ENCODE peak calls at places on chromosomes 1 and 21, in six cellular contexts. One of them, this sample, is unnamed.

GRCh38 chr1:152141971-152142584 is 16.9 kb downstream of the RPTN start:
- DNase-seq in endothelial cell: peak; percentile 61
- DNase-seq in GM12891: no peak
- DNase-seq in ovary: peak; percentile 35
- DNase-seq in osteocyte: no peak
- DNase-seq in stimulated activated CD8-positive, alpha-beta memory T cell treated with anti-CD3 and anti-CD28 coated beads, Interleukin-15, amount 100 ng/mL, for 24 hours: no peak
- DNase-seq in this sample: peak; percentile 74

GRCh38 chr21:42837421-42838211 is 41.7 kb downstream of the WDR4 start:
- DNase-seq in stimulated activated CD8-positive, alpha-beta memory T cell treated with anti-CD3 and anti-CD28 coated beads, Interleukin-15, amount 100 ng/mL, for 24 hours: no peak
- DNase-seq in osteocyte: peak; percentile 81
- DNase-seq in ovary: no peak
- DNase-seq in endothelial cell: no peak
- DNase-seq in GM12891: no peak
- DNase-seq in this sample: no peak

GRCh38 chr21:46216132-46216747 is 12.3 kb downstream of the LSS start:
- DNase-seq in GM12891: no peak
- DNase-seq in endothelial cell: no peak
- DNase-seq in ovary: no peak
- DNase-seq in stimulated activated CD8-positive, alpha-beta memory T cell treated with anti-CD3 and anti-CD28 coated beads, Interleukin-15, amount 100 ng/mL, for 24 hours: no peak
- DNase-seq in osteocyte: no peak
- DNase-seq in this sample: no peak

GRCh38 chr1:84255586-84255985 is 45.9 kb upstream of the SAMD13 start:
- DNase-seq in endothelial cell: no peak
- DNase-seq in stimulated activated CD8-positive, alpha-beta memory T cell treated with anti-CD3 and anti-CD28 coated beads, Interleukin-15, amount 100 ng/mL, for 24 hours: no peak
- DNase-seq in osteocyte: no peak
- DNase-seq in GM12891: no peak
- DNase-seq in ovary: no peak
- DNase-seq in this sample: no peak

GRCh38 chr1:241356519-241357365 is at the start of gene RGS7:
- DNase-seq in endothelial cell: peak; percentile 69
- DNase-seq in osteocyte: peak; percentile 94
- DNase-seq in GM12891: peak; percentile 35
- DNase-seq in stimulated activated CD8-positive, alpha-beta memory T cell treated with anti-CD3 and anti-CD28 coated beads, Interleukin-15, amount 100 ng/mL, for 24 hours: no peak
- DNase-seq in ovary: peak; percentile 18
- DNase-seq in this sample: peak; percentile 73

GRCh38 chr1:7621334-7622219 is 149.5 kb upstream of the VAMP3 start:
- DNase-seq in ovary: no peak
- DNase-seq in stimulated activated CD8-positive, alpha-beta memory T cell treated with anti-CD3 and anti-CD28 coated beads, Interleukin-15, amount 100 ng/mL, for 24 hours: no peak
- DNase-seq in endothelial cell: no peak
- DNase-seq in GM12891: no peak
- DNase-seq in osteocyte: no peak
- DNase-seq in this sample: peak; percentile 50

GRCh38 chr1:245762396-245762910 is 607.7 kb downstream of the KIF26B start:
- DNase-seq in osteocyte: no peak
- DNase-seq in GM12891: no peak
- DNase-seq in stimulated activated CD8-positive, alpha-beta memory T cell treated with anti-CD3 and anti-CD28 coated beads, Interleukin-15, amount 100 ng/mL, for 24 hours: no peak
- DNase-seq in ovary: no peak
- DNase-seq in endothelial cell: no peak
- DNase-seq in this sample: no peak

GRCh38 chr1:230632273-230632873 is 9.9 kb upstream of the COG2 start:
- DNase-seq in ovary: no peak
- DNase-seq in GM12891: peak; percentile 12
- DNase-seq in endothelial cell: peak; percentile 33
- DNase-seq in stimulated activated CD8-positive, alpha-beta memory T cell treated with anti-CD3 and anti-CD28 coated beads, Interleukin-15, amount 100 ng/mL, for 24 hours: no peak
- DNase-seq in osteocyte: no peak
- DNase-seq in this sample: peak; percentile 47

GRCh38 chr21:45329261-45330074 is 41.8 kb upstream of the POFUT2 start:
- DNase-seq in osteocyte: no peak
- DNase-seq in ovary: no peak
- DNase-seq in stimulated activated CD8-positive, alpha-beta memory T cell treated with anti-CD3 and anti-CD28 coated beads, Interleukin-15, amount 100 ng/mL, for 24 hours: no peak
- DNase-seq in endothelial cell: no peak
- DNase-seq in GM12891: no peak
- DNase-seq in this sample: no peak

GRCh38 chr1:229370601-229371021 is 27.8 kb upstream of the CCSAP start:
- DNase-seq in GM12891: no peak
- DNase-seq in stimulated activated CD8-positive, alpha-beta memory T cell treated with anti-CD3 and anti-CD28 coated beads, Interleukin-15, amount 100 ng/mL, for 24 hours: no peak
- DNase-seq in endothelial cell: no peak
- DNase-seq in ovary: no peak
- DNase-seq in osteocyte: peak; percentile 54
- DNase-seq in this sample: no peak

GRCh38 chr1:239307886-239308285 is 78.5 kb upstream of the CHRM3 start:
- DNase-seq in endothelial cell: no peak
- DNase-seq in stimulated activated CD8-positive, alpha-beta memory T cell treated with anti-CD3 and anti-CD28 coated beads, Interleukin-15, amount 100 ng/mL, for 24 hours: no peak
- DNase-seq in osteocyte: no peak
- DNase-seq in ovary: no peak
- DNase-seq in GM12891: no peak
- DNase-seq in this sample: no peak

GRCh38 chr1:178376008-178376407 is 120.8 kb downstream of the CLEC20A start:
- DNase-seq in ovary: no peak
- DNase-seq in endothelial cell: no peak
- DNase-seq in stimulated activated CD8-positive, alpha-beta memory T cell treated with anti-CD3 and anti-CD28 coated beads, Interleukin-15, amount 100 ng/mL, for 24 hours: no peak
- DNase-seq in osteocyte: no peak
- DNase-seq in GM12891: no peak
- DNase-seq in this sample: no peak